ENCODE peak calls at places on chromosomes 6 and 20, in five cellular contexts. D, A, U, Y and M are unnamed samples.

GRCh38 chr6:215335-216034 is 76.8 kb upstream of the DUSP22 start:
- DNase-seq in U (no peak), A (no peak), D (no peak), Y (no peak), M (no peak)

GRCh38 chr6:167134448-167135328 is 11.8 kb downstream of the CCR6 start:
- DNase-seq in Y (no peak), A (no peak), U (no peak), D (no peak), M (no peak)

GRCh38 chr20:63290677-63291472 is 2.1 kb upstream of the COL20A1 start:
- DNase-seq in D (no peak), Y (peak; percentile 34), U (peak; percentile 72), A (peak; percentile 73), M (peak; percentile 84)

GRCh38 chr20:3728354-3728753 is 4.1 kb upstream of the HSPA12B start:
- DNase-seq in Y (no peak), U (no peak), A (no peak), D (no peak), M (no peak)

GRCh38 chr20:50510706-50511401 is 671 bp downstream of the PTPN1 start:
- DNase-seq in U (peak; percentile 58), A (peak; percentile 13), Y (peak; percentile 19), D (no peak), M (peak; percentile 64)

GRCh38 chr6:148780918-148781436 is 34.1 kb downstream of the UST start:
- DNase-seq in A (no peak), D (no peak), Y (no peak), U (no peak), M (no peak)

GRCh38 chr20:55668659-55669058 is 336.7 kb downstream of the CBLN4 start:
- DNase-seq in A (no peak), U (no peak), Y (no peak), D (no peak), M (no peak)

GRCh38 chr6:159899994-159900745 is 9.4 kb downstream of the MAS1 start:
- DNase-seq in D (no peak), Y (no peak), A (no peak), U (no peak), M (no peak)

GRCh38 chr6:106194949-106195919 is 109.1 kb downstream of the PRDM1 start:
- DNase-seq in D (no peak), Y (no peak), U (no peak), A (no peak), M (no peak)

GRCh38 chr6:22231616-22232015 is 65.2 kb downstream of the PRL start:
- DNase-seq in U (no peak), Y (no peak), D (no peak), A (no peak), M (no peak)

GRCh38 chr6:107386340-107386739 is 73.0 kb downstream of the PDSS2 start:
- DNase-seq in D (no peak), Y (no peak), U (no peak), A (no peak), M (no peak)

GRCh38 chr6:136077834-136078576 is 172.1 kb downstream of the MTFR2 start:
- DNase-seq in A (no peak), D (no peak), Y (no peak), U (no peak), M (no peak)

GRCh38 chr20:41170386-41171105 is 33.2 kb downstream of the PLCG1 start:
- DNase-seq in Y (no peak), D (peak; percentile 7), U (no peak), A (no peak), M (no peak)

GRCh38 chr6:11009353-11009752 is 34.8 kb downstream of the ELOVL2 start:
- DNase-seq in D (no peak), Y (no peak), A (no peak), U (no peak), M (no peak)

GRCh38 chr20:1820137-1821074 is 74.8 kb upstream of the SIRPA start:
- DNase-seq in Y (no peak), A (no peak), D (no peak), U (no peak), M (no peak)

GRCh38 chr6:147260091-147260490 is 55.9 kb downstream of the STXBP5 start:
- DNase-seq in A (no peak), Y (no peak), U (no peak), D (no peak), M (no peak)

GRCh38 chr6:158506577-158506976 is 53.3 kb upstream of the TMEM181 start:
- DNase-seq in U (peak; percentile 81), D (no peak), Y (no peak), A (no peak), M (peak; percentile 36)
- TF ChIP-seq CTCF in U (peak; percentile 82), D (no peak), Y (no peak), A (no peak), M (peak; percentile 61)

GRCh38 chr6:1524040-1524480 is 85.7 kb upstream of the FOXC1 start:
- DNase-seq in A (peak; percentile 63), U (peak; percentile 84), D (peak; percentile 36), Y (peak; percentile 85), M (peak; percentile 79)
- TF ChIP-seq CTCF in A (peak; percentile 40), U (peak; percentile 75), D (no peak), Y (peak; percentile 62), M (peak; percentile 65)

GRCh38 chr6:21123485-21124436 is 469.8 kb upstream of the SOX4 start:
- DNase-seq in D (no peak), A (no peak), U (no peak), Y (no peak), M (no peak)
- TF ChIP-seq CTCF in D (no peak), A (no peak), U (peak; percentile 32), Y (no peak), M (no peak)

DNA sequence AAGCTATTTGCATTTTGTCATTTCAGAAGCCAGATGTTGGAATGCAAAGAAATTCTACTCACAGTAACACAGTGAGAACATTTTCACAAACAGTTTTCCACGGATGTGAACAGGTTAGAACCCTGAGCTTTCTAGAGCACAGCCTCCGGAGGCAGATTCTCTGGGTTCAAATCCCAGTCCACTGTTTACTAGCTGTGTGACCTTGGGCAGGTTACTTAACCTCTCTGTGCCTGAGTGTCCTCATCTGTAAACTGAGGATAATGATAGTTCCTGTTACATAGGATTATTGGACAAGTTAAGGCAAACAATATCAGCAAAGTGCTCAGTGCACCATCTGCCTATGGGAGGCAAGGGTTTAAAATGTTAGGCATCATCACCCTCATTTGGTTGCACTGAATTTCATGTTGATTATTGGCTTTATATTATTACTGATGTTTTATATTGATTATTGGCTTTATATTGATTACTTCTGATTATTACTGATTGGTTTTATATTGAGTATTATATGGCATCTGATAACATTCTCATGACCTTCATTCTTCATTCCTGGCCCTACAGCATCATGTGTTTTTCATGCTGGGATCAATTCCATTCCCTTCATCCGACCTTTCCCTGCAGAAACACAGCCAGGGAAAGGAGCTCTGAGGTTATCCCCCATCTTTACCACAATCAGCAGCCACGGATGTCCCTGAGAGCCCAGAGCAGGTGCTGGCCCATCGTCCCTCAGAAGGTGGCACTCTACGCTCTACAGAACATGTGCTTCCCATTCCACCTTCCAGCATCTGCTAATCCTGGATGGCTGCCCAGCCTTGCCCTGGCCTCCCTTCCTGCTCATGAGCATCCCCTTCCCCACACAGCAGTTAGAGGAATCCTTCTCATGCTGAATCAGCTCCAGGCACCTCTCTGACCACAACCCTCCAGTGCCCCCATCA is 283.1 kb downstream of the PREX1 start:
- DNase-seq in Y (no peak), A (no peak), U (no peak), D (no peak), M (no peak)
- TF ChIP-seq CTCF in Y (no peak), A (no peak), U (no peak), D (no peak), M (no peak)

GRCh38 chr20:644692-645317 is 8.2 kb downstream of the SRXN1 start:
- DNase-seq in D (no peak), U (no peak), A (no peak), Y (no peak), M (no peak)

GRCh38 chr20:638579-638978 is 14.4 kb downstream of the SRXN1 start:
- DNase-seq in U (no peak), D (no peak), Y (no peak), A (no peak), M (no peak)

GRCh38 chr20:640674-641515 is 12.1 kb downstream of the SRXN1 start:
- DNase-seq in A (no peak), U (no peak), D (no peak), Y (no peak), M (no peak)

GRCh38 chr20:642398-643174 is 10.4 kb downstream of the SRXN1 start:
- DNase-seq in A (peak; percentile 41), U (peak; percentile 67), Y (peak; percentile 62), D (no peak), M (peak; percentile 71)

DNA sequence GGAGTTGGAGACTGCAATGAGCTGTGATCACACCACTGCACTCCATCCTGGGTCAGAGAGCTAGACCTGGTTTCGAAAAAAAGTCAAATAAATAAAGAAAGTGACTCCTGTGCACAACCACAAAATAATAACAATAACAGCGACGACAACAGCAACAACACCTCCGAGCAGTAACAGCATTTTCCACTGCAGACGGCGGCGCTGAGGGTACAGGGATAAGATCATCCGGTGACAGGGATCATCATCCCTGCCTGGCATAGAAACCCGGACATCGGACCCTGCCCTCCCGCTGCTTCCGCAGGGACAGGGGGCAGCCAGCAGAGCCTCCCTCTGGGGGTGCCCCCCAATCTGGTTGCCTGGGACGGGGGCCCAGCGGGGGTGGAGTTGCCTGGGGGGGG is 11.5 kb downstream of the SRXN1 start:
- DNase-seq in A (no peak), D (no peak), Y (no peak), U (peak; percentile 53), M (peak; percentile 45)
- TF ChIP-seq CTCF in A (no peak), D (no peak), Y (no peak), U (no peak), M (no peak)

GRCh38 chr20:23320317-23320716 is 30.3 kb upstream of the NXT1 start:
- DNase-seq in U (no peak), Y (no peak), A (no peak), D (no peak), M (no peak)
- TF ChIP-seq CTCF in U (peak; percentile 39), Y (peak; percentile 29), A (no peak), D (no peak), M (no peak)

DNA sequence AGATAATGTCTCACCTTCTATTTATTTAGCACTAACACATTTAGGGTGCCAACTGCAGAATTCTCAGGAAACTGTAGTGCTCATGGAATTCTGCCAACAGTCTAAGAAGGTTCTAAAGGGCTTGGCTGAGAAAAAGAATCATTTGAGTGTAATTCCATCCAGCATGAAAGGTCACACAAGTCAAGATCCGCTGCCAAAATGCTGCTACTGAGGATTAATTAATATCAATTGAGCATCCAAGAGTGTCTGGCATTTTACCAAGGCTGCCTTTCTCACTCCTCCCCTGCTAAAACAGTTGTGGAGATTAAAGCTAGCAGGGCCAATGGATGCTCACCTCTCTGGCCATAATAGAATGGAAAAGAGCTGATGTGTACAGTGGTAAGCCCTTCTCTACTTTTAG is 112.7 kb downstream of the FHL5 start:
- DNase-seq in D (no peak), U (no peak), A (no peak), Y (no peak), M (no peak)
- TF ChIP-seq CTCF in D (no peak), U (no peak), A (no peak), Y (no peak), M (no peak)

GRCh38 chr6:25745836-25746235 is 8.7 kb upstream of the SLC17A4 start:
- DNase-seq in A (no peak), U (no peak), D (no peak), Y (no peak), M (no peak)
- TF ChIP-seq CTCF in A (no peak), U (no peak), D (no peak), Y (no peak), M (no peak)